ENCODE peak calls at places on chromosomes 12 and 14, in six cellular contexts. N is HCT116; Q is HFF-Myc; U is GM20000; Z is activated naive CD4-positive, alpha-beta T cell treated with anti-CD3 and anti-CD28 coated beads, Interleukin-2, amount 10 ng/mL, durations not matched to agents 7 days and 5 days; W is glutamatergic neuron. M is an unnamed sample.

GRCh38 chr14:101116486-101117130 is 213.1 kb upstream of the RTL1 start:
- DNase-seq in N (no peak), Q (no peak), U (no peak), Z (no peak), W (no peak), M (no peak)

GRCh38 chr14:20662968-20663731 is 21.2 kb upstream of the RNASE4 start:
- DNase-seq in N (peak; percentile 92), Q (peak; percentile 87), U (peak; percentile 38), Z (peak; percentile 82), W (peak; percentile 51), M (no peak)

GRCh38 chr12:109937371-109937770 is 37.3 kb downstream of the TCHP start:
- DNase-seq in N (no peak), Q (no peak), U (no peak), Z (no peak), W (no peak), M (no peak)

GRCh38 chr14:91892918-91893527 is 25.7 kb upstream of the TC2N start:
- DNase-seq in N (peak; percentile 23), Q (no peak), U (peak; percentile 37), Z (no peak), W (peak; percentile 56), M (no peak)

GRCh38 chr14:59337151-59337611 is 128.0 kb downstream of the GPR135 start:
- DNase-seq in N (no peak), Q (no peak), U (no peak), Z (no peak), W (no peak), M (peak; percentile 31)

GRCh38 chr12:40224439-40225291 is at the start of gene LRRK2:
- DNase-seq in N (no peak), Q (no peak), U (peak; percentile 81), Z (peak; percentile 30), W (peak; percentile 42), M (peak; percentile 54)

GRCh38 chr12:122870867-122871664 is 24.9 kb downstream of the VPS37B start:
- DNase-seq in N (no peak), Q (no peak), U (no peak), Z (peak; percentile 19), W (no peak), M (no peak)

GRCh38 chr12:29688914-29689313 is 94.8 kb downstream of the TMTC1 start:
- DNase-seq in N (no peak), Q (no peak), U (no peak), Z (no peak), W (no peak), M (no peak)

GRCh38 chr14:77158175-77158908 is 16.8 kb upstream of the ZDHHC22 start:
- DNase-seq in N (no peak), Q (peak; percentile 27), U (no peak), Z (no peak), W (peak; percentile 84), M (peak; percentile 24)

GRCh38 chr14:76904740-76905569 is 78.7 kb downstream of the LRRC74A start:
- DNase-seq in N (peak; percentile 87), Q (peak; percentile 97), U (peak; percentile 76), Z (peak; percentile 67), W (no peak), M (peak; percentile 91)

GRCh38 chr12:121613424-121613823 is 12.9 kb upstream of the ORAI1 start:
- DNase-seq in N (no peak), Q (no peak), U (no peak), Z (no peak), W (no peak), M (no peak)

GRCh38 chr12:108559748-108560147 is 1.2 kb downstream of the SART3 start:
- DNase-seq in N (no peak), Q (no peak), U (no peak), Z (no peak), W (no peak), M (no peak)